ENCODE peak calls at places on chromosomes 7 and 10, in nine cellular contexts. J is sigmoid colon; S is GF-D8; R is GM03348; M is adipocyte; H is stimulated activated CD4-positive, alpha-beta T cell treated with anti-CD3 and anti-CD28 coated beads, Interleukin-12 subunit alpha, Interleukin-12 subunit beta, amount 100 ng/mL, for 24 hours; P is HT1080; W is aorta; L is ACHN. G is an unnamed sample.

GRCh38 chr10:75208177-75208576 is 2.4 kb upstream of the VDAC2 start:
- DNase-seq in J (peak), S (no peak), R (peak), M (peak), H (no peak), P (peak), W (no peak), L (no peak), G (no peak)

GRCh38 chr7:54705436-54705835 is 53.6 kb downstream of the SEC61G start:
- DNase-seq in J (no peak), S (no peak), R (no peak), M (peak), H (no peak), P (peak), W (no peak), L (peak), G (no peak)

GRCh38 chr7:4549681-4550080 is 132.4 kb upstream of the FOXK1 start:
- DNase-seq in J (no peak), S (no peak), R (no peak), M (no peak), H (no peak), P (no peak), W (no peak), L (no peak), G (peak)

GRCh38 chr7:3218561-3219225 is 82.4 kb upstream of the SDK1 start:
- DNase-seq in J (no peak), S (no peak), R (no peak), M (no peak), H (no peak), P (no peak), W (no peak), L (no peak), G (no peak)

GRCh38 chr10:27446091-27446918 is 57.8 kb upstream of the RAB18 start:
- DNase-seq in J (no peak), S (peak), R (peak), M (peak), H (no peak), P (peak), W (no peak), L (peak), G (no peak)

GRCh38 chr10:89367529-89367928 is 10.3 kb upstream of the IFIT1B start:
- DNase-seq in J (no peak), S (no peak), R (no peak), M (peak), H (no peak), P (no peak), W (no peak), L (no peak), G (no peak)

GRCh38 chr7:70312336-70312735 is 714.1 kb downstream of the AUTS2 start:
- DNase-seq in J (no peak), S (no peak), R (no peak), M (no peak), H (no peak), P (no peak), W (no peak), L (no peak), G (no peak)

GRCh38 chr10:23146069-23146657 is 45.9 kb upstream of the PTF1A start:
- DNase-seq in J (no peak), S (no peak), R (no peak), M (no peak), H (no peak), P (no peak), W (no peak), L (no peak), G (no peak)

GRCh38 chr10:132326925-132327324 is 5.1 kb upstream of the LRRC27 start:
- DNase-seq in J (peak), S (no peak), R (no peak), M (no peak), H (peak), P (no peak), W (peak), L (peak), G (no peak)

GRCh38 chr7:30828591-30828990 is 57.4 kb downstream of the MINDY4 start:
- DNase-seq in J (no peak), S (no peak), R (no peak), M (no peak), H (no peak), P (no peak), W (no peak), L (no peak), G (no peak)

GRCh38 chr10:115417585-115418265 is 324.6 kb downstream of the ATRNL1 start:
- DNase-seq in J (peak), S (no peak), R (peak), M (peak), H (no peak), P (peak), W (peak), L (peak), G (no peak)

GRCh38 chr10:125235093-125236069 is 75.0 kb upstream of the CTBP2 start:
- DNase-seq in J (no peak), S (no peak), R (no peak), M (no peak), H (no peak), P (no peak), W (no peak), L (no peak), G (no peak)

GRCh38 chr10:119541046-119541445 is 1.5 kb downstream of the RGS10 start:
- DNase-seq in J (peak), S (no peak), R (peak), M (peak), H (no peak), P (no peak), W (no peak), L (peak), G (no peak)

GRCh38 chr10:44383749-44384600 is 922 bp downstream of the CXCL12 start:
- DNase-seq in J (peak), S (no peak), R (peak), M (peak), H (no peak), P (no peak), W (peak), L (no peak), G (peak)

GRCh38 chr10:8088504-8088903 is 34.0 kb downstream of the GATA3 start:
- DNase-seq in J (peak), S (no peak), R (no peak), M (no peak), H (no peak), P (no peak), W (no peak), L (no peak), G (no peak)

GRCh38 chr10:24762966-24763623 is 39.4 kb upstream of the ARHGAP21 start:
- DNase-seq in J (no peak), S (no peak), R (peak), M (peak), H (no peak), P (peak), W (no peak), L (peak), G (no peak)

GRCh38 chr10:125820705-125821104 is 2.4 kb downstream of the UROS start:
- DNase-seq in J (no peak), S (no peak), R (no peak), M (no peak), H (no peak), P (no peak), W (no peak), L (no peak), G (no peak)

GRCh38 chr7:20269726-20270125 is 52.5 kb upstream of the MACC1 start:
- DNase-seq in J (no peak), S (no peak), R (peak), M (peak), H (no peak), P (no peak), W (no peak), L (no peak), G (no peak)

GRCh38 chr10:118307237-118307636 is 34.9 kb downstream of the FAM204A start:
- DNase-seq in J (no peak), S (no peak), R (peak), M (peak), H (no peak), P (no peak), W (no peak), L (no peak), G (no peak)

GRCh38 chr7:74051629-74052410 is 23.8 kb downstream of the ELN start:
- DNase-seq in J (no peak), S (no peak), R (no peak), M (no peak), H (no peak), P (peak), W (peak), L (peak), G (no peak)

GRCh38 chr10:85646312-85646711 is 720.3 kb downstream of the GRID1 start:
- DNase-seq in J (no peak), S (no peak), R (no peak), M (no peak), H (no peak), P (peak), W (no peak), L (peak), G (no peak)

GRCh38 chr7:2589341-2589740 is 30.6 kb downstream of the IQCE start:
- DNase-seq in J (no peak), S (no peak), R (no peak), M (no peak), H (no peak), P (no peak), W (no peak), L (no peak), G (no peak)

GRCh38 chr7:154911411-154911810 is 91.5 kb downstream of the PAXIP1 start:
- DNase-seq in J (no peak), S (no peak), R (no peak), M (no peak), H (no peak), P (no peak), W (no peak), L (no peak), G (no peak)

GRCh38 chr10:126119591-126119990 is 223.2 kb downstream of the FANK1 start:
- DNase-seq in J (no peak), S (no peak), R (no peak), M (peak), H (no peak), P (peak), W (no peak), L (no peak), G (no peak)

GRCh38 chr7:120716306-120716705 is 141.6 kb downstream of the TSPAN12 start:
- DNase-seq in J (no peak), S (no peak), R (no peak), M (no peak), H (no peak), P (no peak), W (no peak), L (no peak), G (no peak)

GRCh38 chr7:74134117-74134539 is 40.0 kb upstream of the EIF4H start:
- DNase-seq in J (no peak), S (peak), R (no peak), M (no peak), H (no peak), P (peak), W (no peak), L (no peak), G (no peak)

GRCh38 chr10:126171555-126171954 is 216.7 kb downstream of the ADAM12 start:
- DNase-seq in J (no peak), S (no peak), R (peak), M (peak), H (no peak), P (peak), W (no peak), L (no peak), G (no peak)

GRCh38 chr7:81367335-81367801 is 402.5 kb downstream of the HGF start:
- DNase-seq in J (peak), S (no peak), R (peak), M (peak), H (no peak), P (peak), W (no peak), L (no peak), G (no peak)

GRCh38 chr10:100825946-100826660 is 80.7 kb downstream of the PAX2 start:
- DNase-seq in J (peak), S (peak), R (no peak), M (no peak), H (no peak), P (no peak), W (no peak), L (no peak), G (no peak)

GRCh38 chr7:2508327-2509231 is 11.0 kb upstream of the LFNG start:
- DNase-seq in J (peak), S (peak), R (peak), M (peak), H (no peak), P (peak), W (no peak), L (no peak), G (peak)

GRCh38 chr7:114481995-114482394 is 67.4 kb downstream of the FOXP2 start:
- DNase-seq in J (no peak), S (no peak), R (no peak), M (peak), H (no peak), P (no peak), W (no peak), L (no peak), G (no peak)

GRCh38 chr10:101038486-101038885 is 7.5 kb downstream of the SFXN3 start:
- DNase-seq in J (no peak), S (no peak), R (no peak), M (no peak), H (no peak), P (no peak), W (peak), L (no peak), G (no peak)

GRCh38 chr7:130278892-130279690 is 12.4 kb downstream of the CPA2 start:
- DNase-seq in J (no peak), S (no peak), R (no peak), M (peak), H (no peak), P (peak), W (no peak), L (no peak), G (no peak)

GRCh38 chr7:71618281-71618680 is 486.3 kb downstream of the GALNT17 start:
- DNase-seq in J (no peak), S (no peak), R (no peak), M (peak), H (no peak), P (no peak), W (no peak), L (no peak), G (no peak)

GRCh38 chr7:158695726-158696452 is 8.7 kb downstream of the NCAPG2 start:
- DNase-seq in J (peak), S (peak), R (peak), M (peak), H (no peak), P (peak), W (no peak), L (peak), G (no peak)

GRCh38 chr7:143372070-143372469 is 9.1 kb upstream of the ZYX start:
- DNase-seq in J (peak), S (peak), R (no peak), M (no peak), H (no peak), P (peak), W (peak), L (no peak), G (peak)

GRCh38 chr10:33772370-33773331 is 438.2 kb upstream of the NRP1 start:
- DNase-seq in J (no peak), S (no peak), R (peak), M (no peak), H (no peak), P (no peak), W (no peak), L (no peak), G (no peak)

G was measured in left ventricle myocardium superior.